ENCODE peak calls at places on chromosomes 13 and 19, in nine cellular contexts. Q is activated CD8-positive, alpha-beta T cell treated with anti-CD3 and anti-CD28 coated beads, Interleukin-2, amount 10 ng/mL, durations not matched to agents 7 days and 5 days; R is Daoy; V is HTR-8/SVneo; H is progenitor cell of endocrine pancreas; E is dorsolateral prefrontal cortex; D is germinal center; N is HL-60; C is NCI-H1694. I is an unnamed sample.

GRCh38 chr13:42333613-42334328 is 61.8 kb downstream of the AKAP11 start:
- DNase-seq in Q (no peak), R (peak), V (peak), H (no peak), E (no peak), D (peak), N (no peak), C (no peak), I (peak)

GRCh38 chr19:29831041-29831548 is 19.3 kb downstream of the CCNE1 start:
- DNase-seq in Q (peak), R (peak), V (no peak), H (no peak), E (no peak), D (no peak), N (no peak), C (no peak), I (no peak)

GRCh38 chr13:44374348-44374712 is 706 bp downstream of the SERP2 start:
- DNase-seq in Q (no peak), R (no peak), V (no peak), H (no peak), E (no peak), D (no peak), N (no peak), C (no peak), I (no peak)

GRCh38 chr13:45704211-45704739 is 2.2 kb downstream of the CBY2 start:
- DNase-seq in Q (no peak), R (no peak), V (no peak), H (no peak), E (no peak), D (no peak), N (no peak), C (no peak), I (no peak)

GRCh38 chr13:34174671-34175145 is 356.8 kb downstream of the RFC3 start:
- DNase-seq in Q (no peak), R (no peak), V (no peak), H (no peak), E (no peak), D (no peak), N (no peak), C (no peak), I (no peak)

GRCh38 chr13:45362939-45363338 is 22.0 kb upstream of the TPT1 start:
- DNase-seq in Q (peak), R (no peak), V (no peak), H (no peak), E (no peak), D (peak), N (no peak), C (no peak), I (no peak)

GRCh38 chr19:47416667-47417033 is 2.7 kb downstream of the MEIS3 start:
- DNase-seq in Q (no peak), R (no peak), V (no peak), H (no peak), E (no peak), D (no peak), N (no peak), C (no peak), I (no peak)

GRCh38 chr13:74070065-74070464 is 64.1 kb downstream of the KLF12 start:
- DNase-seq in Q (peak), R (no peak), V (no peak), H (no peak), E (no peak), D (no peak), N (no peak), C (no peak), I (no peak)

GRCh38 chr13:111153977-111154332 is 38.8 kb downstream of the ARHGEF7 start:
- DNase-seq in Q (no peak), R (no peak), V (peak), H (peak), E (peak), D (peak), N (peak), C (no peak), I (peak)

GRCh38 chr13:60135344-60135743 is 28.4 kb downstream of the DIAPH3 start:
- DNase-seq in Q (no peak), R (no peak), V (no peak), H (no peak), E (no peak), D (no peak), N (no peak), C (no peak), I (no peak)

GRCh38 chr13:30403491-30403890 is 18.8 kb upstream of the UBE2L5 start:
- DNase-seq in Q (no peak), R (no peak), V (no peak), H (no peak), E (no peak), D (no peak), N (no peak), C (no peak), I (no peak)

GRCh38 chr19:1567116-1567847 is 843 bp downstream of the MEX3D start:
- DNase-seq in Q (no peak), R (peak), V (no peak), H (no peak), E (peak), D (no peak), N (no peak), C (no peak), I (no peak)

GRCh38 chr19:54160182-54160811 is 776 bp upstream of the LENG1 start:
- DNase-seq in Q (no peak), R (peak), V (no peak), H (no peak), E (peak), D (no peak), N (no peak), C (no peak), I (no peak)

GRCh38 chr13:52599853-52600603 is 42.2 kb upstream of the HNRNPA1L2 start:
- DNase-seq in Q (no peak), R (peak), V (no peak), H (peak), E (peak), D (peak), N (no peak), C (no peak), I (peak)

GRCh38 chr19:45554481-45554880 is 30.1 kb downstream of the OPA3 start:
- DNase-seq in Q (no peak), R (no peak), V (no peak), H (no peak), E (no peak), D (no peak), N (no peak), C (no peak), I (no peak)

GRCh38 chr19:1768248-1768647 is 14.9 kb downstream of the ONECUT3 start:
- DNase-seq in Q (no peak), R (no peak), V (no peak), H (peak), E (no peak), D (no peak), N (no peak), C (no peak), I (no peak)

GRCh38 chr13:106369091-106369490 is 166.4 kb downstream of the EFNB2 start:
- DNase-seq in Q (no peak), R (no peak), V (no peak), H (no peak), E (no peak), D (no peak), N (no peak), C (no peak), I (no peak)

GRCh38 chr19:44891016-44891882 is at the start of gene TOMM40:
- DNase-seq in Q (peak), R (no peak), V (no peak), H (peak), E (no peak), D (no peak), N (no peak), C (peak), I (no peak)

I was measured in Ammon's horn.